ENCODE peak calls at places on chromosome 22, in seven cellular contexts. Y is HCT116, Z is GM12878, R is H1, L is HepG2, J is NT2/D1, X is K562. B is an unnamed sample.

GRCh38 chr22:23012081-23012622 is 58.2 kb upstream of the GNAZ start:
- DNase-seq in Z (peak), Y (no peak), X (peak), L (no peak), R (no peak), J (no peak), B (no peak)

GRCh38 chr22:27278986-27279385 is 522.6 kb downstream of the MN1 start:
- DNase-seq in X (no peak), Y (no peak), Z (no peak), J (no peak), R (no peak), L (no peak), B (no peak)

GRCh38 chr22:25114369-25115362 is 85.0 kb upstream of the CRYBB3 start:
- DNase-seq in L (peak), X (no peak), Z (no peak), J (no peak), R (no peak), Y (no peak), B (no peak)

GRCh38 chr22:23061471-23062280 is 8.6 kb upstream of the GNAZ start:
- DNase-seq in Y (no peak), L (no peak), J (no peak), R (no peak), Z (no peak), X (peak), B (peak)

GRCh38 chr22:17085277-17086091 is 684 bp downstream of the IL17RA start:
- DNase-seq in R (peak), Z (no peak), X (peak), J (no peak), L (no peak), Y (no peak), B (no peak)

GRCh38 chr22:37330200-37331033 is 48.1 kb downstream of the CYTH4 start:
- DNase-seq in J (peak), L (peak), R (peak), Z (no peak), X (peak), Y (peak), B (peak)

GRCh38 chr22:37112084-37112728 is 2.7 kb upstream of the TMPRSS6 start:
- DNase-seq in Z (no peak), J (no peak), L (peak), X (no peak), Y (no peak), R (no peak), B (no peak)

GRCh38 chr22:49920859-49921258 is 2.4 kb downstream of the CRELD2 start:
- DNase-seq in X (no peak), Z (no peak), R (no peak), J (no peak), L (no peak), Y (no peak), B (no peak)

GRCh38 chr22:40534379-40535188 is 101.9 kb downstream of the MRTFA start:
- DNase-seq in Y (no peak), Z (peak), L (no peak), X (no peak), J (no peak), R (no peak), B (no peak)

GRCh38 chr22:30705710-30706651 is 11.3 kb downstream of the OSBP2 start:
- DNase-seq in Z (peak), Y (peak), R (no peak), J (no peak), L (peak), X (no peak), B (no peak)

GRCh38 chr22:20432244-20432686 is 5.4 kb downstream of the SCARF2 start:
- DNase-seq in X (no peak), L (no peak), R (no peak), Y (no peak), J (no peak), Z (no peak), B (peak)

GRCh38 chr22:37027556-37027955 is 8.0 kb downstream of the MPST start:
- DNase-seq in J (no peak), X (no peak), Z (no peak), R (no peak), Y (no peak), L (no peak), B (no peak)

GRCh38 chr22:36282078-36282831 is 29.3 kb downstream of the APOL1 start:
- DNase-seq in Z (no peak), L (no peak), J (no peak), X (no peak), Y (no peak), R (no peak), B (no peak)

GRCh38 chr22:36775589-36775965 is 342 bp downstream of the IFT27 start:
- DNase-seq in J (no peak), Y (no peak), Z (no peak), R (peak), X (no peak), L (no peak), B (no peak)

GRCh38 chr22:43953988-43954771 is 1.1 kb upstream of the SAMM50 start:
- DNase-seq in R (no peak), J (no peak), X (no peak), Z (no peak), L (no peak), Y (no peak), B (peak)

GRCh38 chr22:20121856-20122415 is 4.9 kb upstream of the TRMT2A start:
- DNase-seq in R (no peak), L (no peak), J (no peak), Z (no peak), X (no peak), Y (no peak), B (no peak)

GRCh38 chr22:37370306-37370979 is 56.8 kb downstream of the ELFN2 start:
- DNase-seq in Y (no peak), Z (no peak), L (no peak), X (no peak), J (no peak), R (no peak), B (no peak)

GRCh38 chr22:36417281-36417686 is 29.5 kb upstream of the MYH9 start:
- DNase-seq in L (no peak), Y (no peak), X (no peak), Z (no peak), R (no peak), J (no peak), B (no peak)

GRCh38 chr22:27226666-27227065 is 569.3 kb downstream of the MIAT start:
- DNase-seq in Z (no peak), R (no peak), X (no peak), Y (no peak), L (no peak), J (no peak), B (no peak)

GRCh38 chr22:50621948-50622722 is 5.8 kb downstream of the ARSA start:
- DNase-seq in J (no peak), L (no peak), X (peak), Z (peak), Y (no peak), R (peak), B (peak)

GRCh38 chr22:36339171-36340065 is 48.3 kb downstream of the MYH9 start:
- DNase-seq in J (no peak), L (no peak), R (no peak), Z (no peak), X (no peak), Y (no peak), B (no peak)

GRCh38 chr22:32852346-32853251 is 51.1 kb downstream of the TIMP3 start:
- DNase-seq in Z (no peak), J (no peak), L (no peak), X (no peak), R (no peak), Y (no peak), B (peak)
- TF ChIP-seq YY1 in Z (no peak), J (no peak), L (no peak), X (no peak), R (no peak), Y (no peak), B (no peak)

DNA sequence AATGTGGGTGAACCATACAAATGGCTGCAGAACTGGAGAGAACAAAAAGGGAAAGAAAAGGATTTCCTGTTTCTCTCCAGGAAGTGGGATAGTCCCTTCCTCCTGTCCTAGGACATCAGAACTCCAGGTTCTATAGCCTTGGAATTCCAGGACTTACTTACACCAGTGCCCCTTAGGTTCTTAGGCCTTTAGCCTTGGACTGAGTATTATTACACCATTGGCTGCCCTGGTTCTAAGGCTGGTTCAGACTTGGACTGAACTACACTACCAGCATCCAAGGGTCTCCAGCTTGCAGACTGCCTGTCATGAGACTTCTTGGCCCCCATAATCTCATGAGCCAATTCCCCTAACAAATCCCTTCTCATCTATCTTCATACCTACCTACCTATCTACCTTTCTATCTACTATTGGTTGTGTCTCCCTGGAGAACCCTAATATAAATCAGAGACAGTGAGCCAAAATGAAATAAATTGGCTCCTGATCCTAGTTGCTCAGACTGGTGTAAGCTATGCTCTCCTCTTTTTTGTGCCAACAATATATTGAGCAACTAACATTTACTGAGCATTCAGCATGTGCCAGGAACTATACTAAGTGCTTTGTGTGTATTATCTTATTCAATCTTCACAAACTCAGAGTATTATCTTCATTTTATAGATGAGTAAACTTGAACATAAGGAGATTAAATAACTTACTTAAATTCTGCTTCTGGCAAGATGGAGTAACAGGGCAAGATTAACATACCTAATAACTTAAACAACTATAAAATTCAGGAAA is 303.7 kb downstream of the TTC28 start:
- DNase-seq in Z (no peak), L (no peak), J (no peak), R (no peak), Y (no peak), X (no peak), B (no peak)
- TF ChIP-seq YY1 in Z (no peak), L (no peak), J (no peak), R (no peak), Y (no peak), X (no peak), B (no peak)

GRCh38 chr22:42296381-42296853 is 26.0 kb upstream of the TCF20 start:
- DNase-seq in Y (no peak), Z (no peak), R (no peak), L (no peak), J (no peak), X (no peak), B (peak)
- TF ChIP-seq YY1 in Y (no peak), Z (no peak), R (peak), L (no peak), J (no peak), X (no peak), B (no peak)

GRCh38 chr22:46386312-46386711 is 50.8 kb downstream of the TRMU start:
- DNase-seq in L (no peak), Z (no peak), J (no peak), R (no peak), X (no peak), Y (no peak), B (no peak)
- TF ChIP-seq YY1 in L (no peak), Z (no peak), J (no peak), R (no peak), X (no peak), Y (no peak), B (no peak)

DNA sequence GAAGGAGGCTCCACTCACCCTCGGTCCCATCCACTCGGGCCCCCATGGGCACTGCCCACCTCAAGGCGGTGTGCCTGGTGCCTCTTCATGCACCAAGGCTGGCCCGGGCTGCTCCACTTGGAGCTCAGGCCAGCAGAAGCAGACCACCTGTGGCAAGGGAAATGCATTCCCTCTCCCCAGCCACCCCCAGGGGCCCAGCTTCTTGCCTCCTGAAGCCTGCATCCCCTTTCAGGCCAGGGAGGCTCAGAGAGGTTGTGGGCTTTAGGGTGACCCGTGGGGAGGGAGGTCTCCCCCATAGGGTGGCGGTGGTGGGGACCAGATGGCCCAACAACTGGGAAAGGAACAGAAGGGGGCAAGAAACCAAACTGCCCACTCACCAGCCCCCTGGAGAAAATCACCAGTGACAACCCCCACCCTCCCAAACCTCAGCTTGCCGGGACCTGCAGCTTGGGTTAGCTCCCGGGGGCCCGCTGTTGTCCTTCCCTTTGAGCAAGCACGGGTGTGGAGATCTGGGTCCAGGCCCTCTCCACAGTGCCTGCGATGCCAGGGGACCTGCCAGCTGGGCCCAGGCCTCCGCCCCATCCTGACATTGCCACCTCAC is 8.4 kb downstream of the CBX6 start:
- DNase-seq in X (no peak), Y (no peak), R (no peak), J (no peak), L (no peak), Z (no peak), B (no peak)
- TF ChIP-seq YY1 in X (no peak), Y (no peak), R (no peak), J (no peak), L (no peak), Z (no peak), B (no peak)

B was measured in SK-N-SH.